ENCODE peak calls at places on chromosome 18, in five cellular contexts. Y is CD8-positive, alpha-beta T cell; W is PC-9; I is astrocyte of the spinal cord; F is neural progenitor cell. J is an unnamed sample.

GRCh38 chr18:27860701-27861107 is 316.2 kb downstream of the CDH2 start:
- DNase-seq in Y (no peak), W (no peak), I (peak), F (no peak), J (no peak)

GRCh38 chr18:79924814-79925655 is 26.4 kb downstream of the SLC66A2 start:
- DNase-seq in Y (no peak), W (no peak), I (no peak), F (no peak), J (peak)

GRCh38 chr18:24536326-24536725 is 75.9 kb downstream of the HRH4 start:
- DNase-seq in Y (no peak), W (no peak), I (no peak), F (no peak), J (no peak)

GRCh38 chr18:709771-710170 is 2.7 kb downstream of the ENOSF1 start:
- DNase-seq in Y (no peak), W (no peak), I (no peak), F (no peak), J (no peak)

GRCh38 chr18:53698907-53699306 is 525.6 kb downstream of the MBD2 start:
- DNase-seq in Y (no peak), W (peak), I (peak), F (peak), J (no peak)

GRCh38 chr18:70279470-70279869 is 9.4 kb upstream of the SOCS6 start:
- DNase-seq in Y (no peak), W (no peak), I (no peak), F (no peak), J (no peak)

GRCh38 chr18:76353046-76353445 is 142.0 kb downstream of the ZNF516 start:
- DNase-seq in Y (no peak), W (no peak), I (no peak), F (no peak), J (no peak)

GRCh38 chr18:35064291-35064690 is 23.1 kb downstream of the MAPRE2 start:
- DNase-seq in Y (no peak), W (no peak), I (no peak), F (no peak), J (no peak)

GRCh38 chr18:39558658-39559057 is 1993.1 kb upstream of the CELF4 start:
- DNase-seq in Y (no peak), W (no peak), I (no peak), F (no peak), J (no peak)

GRCh38 chr18:60331890-60332289 is 40.7 kb downstream of the MC4R start:
- DNase-seq in Y (no peak), W (no peak), I (no peak), F (no peak), J (no peak)

GRCh38 chr18:3790702-3791101 is 340.7 kb downstream of the TGIF1 start:
- DNase-seq in Y (no peak), W (no peak), I (peak), F (no peak), J (no peak)

GRCh38 chr18:32096936-32097335 is 5.3 kb downstream of the RNF138 start:
- DNase-seq in Y (no peak), W (no peak), I (no peak), F (no peak), J (no peak)

GRCh38 chr18:48815581-48816324 is 135.0 kb downstream of the SMAD7 start:
- DNase-seq in Y (no peak), W (no peak), I (peak), F (no peak), J (peak)

GRCh38 chr18:49731860-49732311 is 81.4 kb downstream of the ACAA2 start:
- DNase-seq in Y (no peak), W (no peak), I (no peak), F (no peak), J (no peak)

GRCh38 chr18:28127228-28127627 is 49.7 kb downstream of the CDH2 start:
- DNase-seq in Y (no peak), W (no peak), I (no peak), F (no peak), J (no peak)

GRCh38 chr18:80182855-80183254 is 64.5 kb downstream of the PARD6G start:
- DNase-seq in Y (no peak), W (no peak), I (no peak), F (no peak), J (no peak)

GRCh38 chr18:55189972-55190371 is 230.7 kb upstream of the CCDC68 start:
- DNase-seq in Y (no peak), W (no peak), I (no peak), F (peak), J (no peak)

GRCh38 chr18:58947136-58947732 is 82.6 kb downstream of the ZNF532 start:
- DNase-seq in Y (no peak), W (no peak), I (no peak), F (no peak), J (no peak)
- H3K4me3 ChIP-seq in Y (no peak), W (no peak), I (no peak), F (no peak), J (no peak)

GRCh38 chr18:63367241-63367953 is 391 bp upstream of the KDSR start:
- DNase-seq in Y (peak), W (peak), I (peak), F (peak), J (peak)
- H3K4me3 ChIP-seq in Y (peak), W (peak), I (peak), F (peak), J (peak)

GRCh38 chr18:75167759-75168211 is 41.2 kb downstream of the PTGR3 start:
- DNase-seq in Y (no peak), W (no peak), I (peak), F (no peak), J (peak)
- H3K4me3 ChIP-seq in Y (no peak), W (no peak), I (peak), F (no peak), J (no peak)

DNA sequence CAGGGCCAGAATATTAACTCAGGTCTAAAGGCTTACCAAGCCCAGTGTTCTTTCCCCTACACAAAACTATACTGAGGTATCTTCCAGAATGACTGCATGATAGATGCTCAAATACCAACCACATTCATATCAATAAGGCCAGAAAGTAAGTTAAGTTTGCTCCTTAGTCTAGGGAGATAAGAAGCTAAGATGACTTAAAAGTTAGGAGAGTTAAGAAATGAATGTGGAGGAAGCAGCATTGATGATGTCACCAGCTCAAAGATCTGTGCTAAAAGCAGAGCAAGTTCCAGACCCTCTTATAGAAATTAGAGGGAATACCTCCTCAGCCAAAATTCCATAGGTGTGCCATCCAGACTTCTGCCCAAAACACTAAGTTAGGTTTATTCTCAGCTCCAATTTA is 6.1 kb downstream of the PPP4R1 start:
- DNase-seq in Y (no peak), W (no peak), I (no peak), F (no peak), J (no peak)
- H3K4me3 ChIP-seq in Y (no peak), W (no peak), I (no peak), F (no peak), J (no peak)

DNA sequence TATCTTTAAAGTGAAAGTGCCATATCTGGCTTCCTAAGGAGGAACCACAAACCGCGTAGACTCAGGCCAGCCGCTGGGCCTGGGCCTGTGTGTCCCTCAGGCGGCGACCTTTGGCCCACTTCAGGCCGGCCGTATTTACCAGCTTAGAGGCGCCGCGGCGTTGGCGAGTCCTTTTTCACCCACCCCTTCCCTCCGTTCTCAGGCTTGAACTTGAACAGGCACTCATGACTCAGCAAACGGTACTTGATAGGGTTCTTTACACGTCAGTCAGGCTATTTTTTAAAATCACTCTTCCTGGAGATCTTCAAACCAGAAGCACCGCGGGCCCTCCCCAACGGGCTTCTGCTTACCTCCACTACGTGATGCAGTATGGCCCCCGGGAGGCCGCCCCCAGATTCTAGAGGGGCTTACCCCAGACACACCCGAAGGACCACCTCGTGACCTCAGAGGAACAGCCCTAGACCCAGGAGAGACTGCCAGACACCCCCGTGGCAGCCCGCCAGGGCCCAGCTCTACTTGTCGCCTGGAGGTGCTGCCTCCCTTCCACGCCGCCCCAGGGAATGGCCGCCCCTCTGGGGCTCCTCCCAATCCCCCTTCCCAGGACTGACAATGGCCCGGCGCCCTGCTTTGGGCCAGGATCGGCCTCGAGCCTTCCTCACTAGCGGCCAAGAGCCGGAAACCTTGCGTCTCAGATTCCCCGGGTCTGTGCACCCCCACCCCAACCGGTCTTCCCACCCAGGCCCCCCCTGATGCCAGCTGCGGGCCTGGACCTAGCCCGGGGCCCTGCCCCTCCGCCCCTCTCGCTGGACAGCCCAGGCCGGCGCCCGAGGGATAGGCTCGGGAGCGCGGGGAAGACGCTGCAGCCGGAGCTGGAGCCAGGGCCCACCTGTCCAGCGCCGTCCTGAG is 33.8 kb upstream of the IMPA2 start:
- DNase-seq in Y (peak), W (peak), I (peak), F (peak), J (peak)
- H3K4me3 ChIP-seq in Y (peak), W (peak), I (peak), F (peak), J (peak)